ENCODE peak calls at places on chromosomes 16 and 17, in four cellular contexts. S is cardiac fibroblast, T is fibroblast of pulmonary artery, M is psoas muscle. W is an unnamed sample.

GRCh38 chr16:3938843-3939624 is 58.5 kb upstream of the CREBBP start:
- DNase-seq in T (peak), S (peak), M (peak), W (peak)

GRCh38 chr16:4800290-4801041 is 2.0 kb downstream of the ROGDI start:
- DNase-seq in T (no peak), M (peak), S (no peak), W (no peak)

GRCh38 chr17:48596735-48597491 is 3.3 kb upstream of the HOXB5 start:
- DNase-seq in T (no peak), S (no peak), M (no peak), W (no peak)

GRCh38 chr17:48181653-48182052 is 74.1 kb downstream of the SNX11 start:
- DNase-seq in T (peak), M (no peak), S (peak), W (peak)

GRCh38 chr17:12438813-12439586 is 226.7 kb upstream of the MYOCD start:
- DNase-seq in T (no peak), S (no peak), M (no peak), W (no peak)

GRCh38 chr16:21101631-21102420 is 48.8 kb downstream of the DNAH3 start:
- DNase-seq in M (no peak), T (peak), S (peak), W (peak)

GRCh38 chr17:54864636-54865420 is 35.8 kb upstream of the TOM1L1 start:
- DNase-seq in T (no peak), M (no peak), S (no peak), W (no peak)

GRCh38 chr16:12531937-12532336 is 271.8 kb downstream of the CPPED1 start:
- DNase-seq in T (no peak), S (no peak), M (no peak), W (peak)

GRCh38 chr16:12295395-12295794 is 318.9 kb downstream of the SNX29 start:
- DNase-seq in S (no peak), T (no peak), M (no peak), W (no peak)

GRCh38 chr16:77721752-77722314 is 481 bp upstream of the NUDT7 start:
- DNase-seq in S (no peak), T (no peak), M (no peak), W (no peak)

GRCh38 chr17:4409659-4410058 is 24.1 kb upstream of the SPNS3 start:
- DNase-seq in T (no peak), M (no peak), S (no peak), W (no peak)

GRCh38 chr17:80885922-80886582 is 105.6 kb upstream of the CHMP6 start:
- DNase-seq in S (no peak), T (no peak), M (no peak), W (no peak)

GRCh38 chr17:80888276-80889160 is 103.1 kb upstream of the CHMP6 start:
- DNase-seq in T (no peak), S (no peak), M (no peak), W (no peak)

GRCh38 chr17:80889231-80889896 is 102.3 kb upstream of the CHMP6 start:
- DNase-seq in M (no peak), S (no peak), T (no peak), W (no peak)

GRCh38 chr17:80886641-80887573 is 104.7 kb upstream of the CHMP6 start:
- DNase-seq in T (no peak), S (no peak), M (no peak), W (no peak)

GRCh38 chr17:80887639-80888175 is 103.9 kb upstream of the CHMP6 start:
- DNase-seq in T (no peak), M (no peak), S (no peak), W (no peak)
- H3K4me3 ChIP-seq in T (no peak), M (no peak), S (no peak), W (no peak)

GRCh38 chr17:29140051-29140582 is 40.1 kb downstream of the MYO18A start:
- DNase-seq in T (peak), S (peak), M (peak), W (peak)

GRCh38 chr17:29135464-29135863 is 44.7 kb downstream of the MYO18A start:
- DNase-seq in T (no peak), M (no peak), S (no peak), W (no peak)

GRCh38 chr17:29138184-29138955 is 41.8 kb downstream of the MYO18A start:
- DNase-seq in S (no peak), T (no peak), M (no peak), W (no peak)

GRCh38 chr17:29138991-29139682 is 41.1 kb downstream of the MYO18A start:
- DNase-seq in M (peak), T (no peak), S (no peak), W (no peak)

GRCh38 chr17:29136998-29137730 is 43.0 kb downstream of the MYO18A start:
- DNase-seq in T (no peak), M (no peak), S (no peak), W (no peak)
- H3K4me3 ChIP-seq in T (no peak), M (peak), S (no peak), W (no peak)

GRCh38 chr17:17685775-17686291 is 4.6 kb downstream of the RAI1 start:
- DNase-seq in M (peak), T (peak), S (peak), W (peak)
- H3K4me3 ChIP-seq in M (no peak), T (no peak), S (no peak), W (no peak)

GRCh38 chr17:795276-795675 is 13.1 kb downstream of the MRM3 start:
- DNase-seq in T (no peak), M (no peak), S (no peak), W (no peak)

GRCh38 chr17:796609-797008 is 14.5 kb downstream of the MRM3 start:
- DNase-seq in T (no peak), S (no peak), M (no peak), W (no peak)

GRCh38 chr17:797236-797635 is 15.1 kb downstream of the MRM3 start:
- DNase-seq in M (no peak), T (no peak), S (no peak), W (no peak)

GRCh38 chr17:795721-796120 is 13.6 kb downstream of the MRM3 start:
- DNase-seq in T (no peak), S (no peak), M (no peak), W (no peak)

GRCh38 chr17:794876-795275 is 12.7 kb downstream of the MRM3 start:
- DNase-seq in M (peak), S (peak), T (peak), W (no peak)
- H3K4me3 ChIP-seq in M (peak), S (no peak), T (peak), W (no peak)

GRCh38 chr16:1019234-1019933 is 37.8 kb downstream of the SOX8 start:
- DNase-seq in M (peak), T (peak), S (peak), W (peak)
- H3K4me3 ChIP-seq in M (peak), T (peak), S (peak), W (no peak)